ENCODE peak calls at places on chromosomes 4 and X, in ten cellular contexts. R, F, A, D, X, M, L, N, W and J are unnamed samples.

GRCh38 chr4:57132746-57133142 is 22.6 kb upstream of the IGFBP7 start:
- DNase-seq in D (no peak), X (peak; percentile 21), F (no peak), W (no peak), L (no peak), M (no peak), R (no peak), A (no peak), N (no peak), J (peak; percentile 20)

GRCh38 chr4:183571350-183572076 is 66.7 kb downstream of the ING2 start:
- DNase-seq in R (no peak), X (peak; percentile 59), M (no peak), L (peak; percentile 60), D (peak; percentile 89), A (no peak), N (peak; percentile 19), F (no peak), W (peak; percentile 64), J (peak; percentile 41)

GRCh38 chr4:1453731-1454130 is 47.5 kb upstream of the NKX1-1 start:
- DNase-seq in L (no peak), D (no peak), W (no peak), R (no peak), N (no peak), X (no peak), A (no peak), F (no peak), M (no peak), J (no peak)

GRCh38 chr4:155960522-155960921 is 6.9 kb upstream of the CTSO start:
- DNase-seq in L (no peak), W (no peak), N (no peak), D (no peak), X (peak; percentile 19), F (no peak), R (no peak), M (peak; percentile 52), A (no peak), J (peak; percentile 96)

GRCh38 chr4:186719925-186720694 is 3.5 kb downstream of the FAT1 start:
- DNase-seq in W (no peak), X (peak; percentile 64), D (peak; percentile 45), R (no peak), A (no peak), L (peak; percentile 87), M (peak; percentile 64), N (no peak), F (no peak), J (peak; percentile 79)

GRCh38 chr4:119314356-119314755 is 7.6 kb downstream of the FABP2 start:
- DNase-seq in M (peak; percentile 76), R (no peak), L (peak; percentile 66), D (peak; percentile 64), X (peak; percentile 76), F (peak; percentile 15), W (no peak), N (no peak), A (no peak), J (peak; percentile 63)

GRCh38 chr4:112144546-112145325 is 518 bp upstream of the FAM241A start:
- DNase-seq in M (no peak), F (no peak), N (no peak), X (no peak), W (no peak), A (no peak), D (no peak), R (peak; percentile 5), L (no peak), J (no peak)

GRCh38 chr4:154727540-154727939 is 16.3 kb upstream of the LRAT start:
- DNase-seq in D (no peak), X (no peak), M (no peak), W (no peak), L (no peak), F (no peak), N (no peak), A (no peak), R (no peak), J (no peak)

GRCh38 chr4:11428161-11428700 is 463 bp downstream of the HS3ST1 start:
- DNase-seq in L (peak; percentile 41), M (no peak), F (peak; percentile 28), D (no peak), N (peak; percentile 7), X (peak; percentile 2), A (no peak), R (peak; percentile 34), W (no peak), J (no peak)

GRCh38 chr4:41258783-41259182 is 2.1 kb downstream of the UCHL1 start:
- DNase-seq in W (no peak), R (no peak), F (no peak), M (peak; percentile 70), A (peak; percentile 56), L (peak; percentile 88), N (peak; percentile 10), X (peak; percentile 84), D (peak; percentile 39), J (peak; percentile 81)
- H3K4me3 ChIP-seq in W (no peak overlapping the region), R (no peak overlapping the region), F (no peak overlapping the region), M (peak overlapping the region; percentile 11), A (no peak overlapping the region), L (no peak overlapping the region), N (peak overlapping the region; percentile 99), X (no peak overlapping the region), D (no peak overlapping the region), J (no peak overlapping the region)

GRCh38 chrX:48466696-48467095 is 3.4 kb downstream of the SLC38A5 start:
- DNase-seq in W (no peak), N (no peak), A (no peak), M (no peak), X (no peak), D (no peak), L (peak; percentile 14), F (no peak), R (no peak), J (no peak)

GRCh38 chrX:48468693-48469691 is 1.1 kb downstream of the SLC38A5 start:
- DNase-seq in A (no peak), M (no peak), X (no peak), N (no peak), W (no peak), D (no peak), L (peak; percentile 41), R (peak; percentile 25), F (peak; percentile 43), J (no peak)

GRCh38 chrX:48468247-48468671 is 1.8 kb downstream of the SLC38A5 start:
- DNase-seq in W (no peak), R (peak; percentile 56), X (peak; percentile 21), M (no peak), L (peak; percentile 8), D (no peak), F (peak; percentile 32), A (no peak), N (no peak), J (no peak)

GRCh38 chrX:48465336-48465933 is 4.6 kb downstream of the SLC38A5 start:
- DNase-seq in N (no peak), F (no peak), X (peak; percentile 89), L (no peak), D (no peak), W (no peak), M (peak; percentile 87), A (no peak), R (no peak), J (peak; percentile 94)

GRCh38 chrX:48467331-48467761 is 2.7 kb downstream of the SLC38A5 start:
- DNase-seq in X (no peak), R (no peak), L (peak; percentile 40), W (no peak), N (no peak), D (no peak), M (no peak), A (no peak), F (no peak), J (no peak)
- H3K4me3 ChIP-seq in X (peak overlapping the region; percentile 17), R (peak overlapping the region; percentile 75), L (no peak overlapping the region), W (no peak overlapping the region), N (no peak overlapping the region), D (no peak overlapping the region), M (peak overlapping the region; percentile 53), A (peak overlapping the region; percentile 62), F (no peak overlapping the region), J (peak overlapping the region; percentile 37)

GRCh38 chr4:6917445-6918241 is 8.0 kb downstream of the TBC1D14 start:
- DNase-seq in D (no peak), R (peak; percentile 47), N (peak; percentile 35), F (peak; percentile 83), W (peak; percentile 69), X (no peak), M (no peak), L (peak; percentile 54), A (peak; percentile 79), J (no peak)
- H3K4me3 ChIP-seq in D (no peak overlapping the region), R (no peak overlapping the region), N (no peak overlapping the region), F (no peak overlapping the region), W (no peak overlapping the region), X (no peak overlapping the region), M (no peak overlapping the region), L (no peak overlapping the region), A (peak overlapping the region; percentile 25), J (no peak overlapping the region)

GRCh38 chr4:153447175-153447887 is 18.8 kb upstream of the TMEM131L start:
- DNase-seq in L (no peak), M (peak; percentile 84), X (peak; percentile 65), A (no peak), F (no peak), D (no peak), R (no peak), W (no peak), N (no peak), J (peak; percentile 87)
- H3K4me3 ChIP-seq in L (no peak overlapping the region), M (no peak overlapping the region), X (peak overlapping the region; percentile 21), A (no peak overlapping the region), F (no peak overlapping the region), D (no peak overlapping the region), R (no peak overlapping the region), W (no peak overlapping the region), N (no peak overlapping the region), J (no peak overlapping the region)